ENCODE peak calls at places on chromosomes 1 and 21, in seven cellular contexts. R is heart left ventricle; P is heart right ventricle; Y is breast epithelium; I is right lobe of liver; E is CD8-positive, alpha-beta T cell; G is AG04450. D is an unnamed sample.

GRCh38 chr1:200042437-200043329 is 15.2 kb downstream of the NR5A2 start:
- DNase-seq in Y (no peak), I (peak; percentile 88), R (no peak), E (no peak), G (no peak), P (no peak), D (no peak)

GRCh38 chr1:94156226-94156625 is 35.3 kb upstream of the ABCA4 start:
- DNase-seq in I (no peak), G (no peak), R (no peak), E (no peak), Y (no peak), P (no peak), D (no peak)

GRCh38 chr1:111596499-111596898 is 23.1 kb upstream of the RAP1A start:
- DNase-seq in G (no peak), P (no peak), Y (no peak), R (no peak), E (peak; percentile 78), I (no peak), D (peak; percentile 50)

GRCh38 chr1:165928075-165928731 is 100.8 kb downstream of the UCK2 start:
- DNase-seq in E (no peak), R (no peak), I (no peak), P (peak; percentile 23), G (peak; percentile 10), Y (no peak), D (peak; percentile 11)

GRCh38 chr1:51331206-51332100 is 1.1 kb upstream of the TTC39A start:
- DNase-seq in R (no peak), P (peak; percentile 30), G (no peak), I (no peak), Y (peak; percentile 65), E (no peak), D (no peak)

GRCh38 chr1:231557898-231558710 is 29.6 kb downstream of the TSNAX start:
- DNase-seq in G (no peak), P (peak; percentile 27), Y (no peak), R (no peak), E (no peak), I (no peak), D (no peak)

GRCh38 chr1:243786546-243786945 is 63.5 kb downstream of the AKT3 start:
- DNase-seq in R (no peak), G (no peak), P (no peak), I (no peak), E (no peak), Y (no peak), D (no peak)

GRCh38 chr1:9691726-9692125 is 40.2 kb downstream of the PIK3CD start:
- DNase-seq in G (no peak), Y (no peak), E (no peak), R (no peak), I (no peak), P (no peak), D (no peak)

GRCh38 chr21:34074283-34075098 is 1.1 kb downstream of the MRPS6 start:
- DNase-seq in P (no peak), Y (no peak), E (no peak), I (no peak), R (no peak), G (no peak), D (no peak)

GRCh38 chr21:14243877-14244276 is 27.9 kb downstream of the RBM11 start:
- DNase-seq in E (no peak), Y (no peak), P (no peak), R (no peak), G (no peak), I (no peak), D (no peak)

GRCh38 chr1:30885580-30886513 is 22.7 kb downstream of the SDC3 start:
- DNase-seq in R (no peak), P (no peak), I (no peak), G (no peak), E (no peak), Y (no peak), D (no peak)

GRCh38 chr21:43703068-43703880 is 15.7 kb upstream of the PDXK start:
- DNase-seq in E (no peak), G (no peak), R (peak; percentile 58), I (peak; percentile 2), P (peak; percentile 53), Y (no peak), D (no peak)

GRCh38 chr1:2854151-2854550 is 52.7 kb upstream of the TTC34 start:
- DNase-seq in G (no peak), Y (no peak), E (no peak), P (no peak), R (no peak), I (peak; percentile 27), D (no peak)
- H3K9me3 ChIP-seq in G (peaks cover 78% of the 10 kb centered on the region), Y (no peaks in the 10 kb centered on the region), E (no peaks in the 10 kb centered on the region), P (no peaks in the 10 kb centered on the region), R (no peaks in the 10 kb centered on the region), I (no peaks in the 10 kb centered on the region), D (no peaks in the 10 kb centered on the region)

GRCh38 chr21:26801524-26801923 is 43.7 kb downstream of the ADAMTS1 start:
- DNase-seq in E (no peak), G (peak; percentile 84), Y (no peak), P (no peak), R (no peak), I (no peak), D (no peak)
- H3K27ac ChIP-seq in E (no peak overlapping the region), G (peak overlapping the region; percentile 91), Y (peak overlapping the region; percentile 80), P (peak overlapping the region; percentile 69), R (peak overlapping the region; percentile 74), I (peak overlapping the region; percentile 29), D (no peak overlapping the region)

DNA sequence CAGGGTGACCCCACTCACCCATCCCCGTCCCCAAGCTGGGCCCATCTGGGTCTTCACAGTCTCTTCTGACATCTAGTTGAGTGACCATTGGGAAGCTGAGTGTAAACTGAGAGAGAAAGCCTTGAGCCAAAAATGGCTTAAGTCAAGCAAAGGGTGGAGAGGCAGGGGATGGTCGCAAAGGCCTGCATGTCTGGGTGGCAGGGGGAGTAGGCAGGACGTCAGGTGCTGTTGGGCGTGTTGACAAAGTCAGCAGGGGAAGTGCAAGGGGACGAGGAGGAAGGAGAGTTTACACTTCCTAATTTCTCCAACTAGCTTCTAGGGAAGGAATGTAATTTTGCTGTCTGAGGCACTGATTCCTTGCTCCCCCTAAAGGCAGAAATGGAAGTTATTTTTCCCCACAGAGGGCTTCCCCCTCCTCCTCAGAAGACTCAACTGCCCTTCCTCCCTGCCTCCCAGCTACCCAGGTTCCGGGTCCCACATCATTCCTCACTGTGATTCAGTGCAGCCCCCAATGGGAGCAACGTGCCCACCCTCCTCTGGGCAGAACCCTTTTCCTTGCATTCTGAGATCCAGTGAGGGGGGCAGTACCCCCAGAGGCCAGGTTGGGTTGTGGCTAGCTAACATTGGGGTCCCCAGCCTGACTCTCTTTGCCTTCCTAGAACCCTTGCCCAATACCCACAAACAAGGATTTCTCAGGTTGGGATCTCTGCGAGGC is 1.2 kb upstream of the ADORA1 start:
- DNase-seq in Y (peak; percentile 22), E (peak; percentile 41), I (no peak), R (no peak), G (no peak), P (no peak), D (no peak)
- TF ChIP-seq CTCF in Y (no peak), E (no peak), I (peak; percentile 32), R (peak; percentile 56), G (peak; percentile 61), P (peak; percentile 38), D (no peak)

DNA sequence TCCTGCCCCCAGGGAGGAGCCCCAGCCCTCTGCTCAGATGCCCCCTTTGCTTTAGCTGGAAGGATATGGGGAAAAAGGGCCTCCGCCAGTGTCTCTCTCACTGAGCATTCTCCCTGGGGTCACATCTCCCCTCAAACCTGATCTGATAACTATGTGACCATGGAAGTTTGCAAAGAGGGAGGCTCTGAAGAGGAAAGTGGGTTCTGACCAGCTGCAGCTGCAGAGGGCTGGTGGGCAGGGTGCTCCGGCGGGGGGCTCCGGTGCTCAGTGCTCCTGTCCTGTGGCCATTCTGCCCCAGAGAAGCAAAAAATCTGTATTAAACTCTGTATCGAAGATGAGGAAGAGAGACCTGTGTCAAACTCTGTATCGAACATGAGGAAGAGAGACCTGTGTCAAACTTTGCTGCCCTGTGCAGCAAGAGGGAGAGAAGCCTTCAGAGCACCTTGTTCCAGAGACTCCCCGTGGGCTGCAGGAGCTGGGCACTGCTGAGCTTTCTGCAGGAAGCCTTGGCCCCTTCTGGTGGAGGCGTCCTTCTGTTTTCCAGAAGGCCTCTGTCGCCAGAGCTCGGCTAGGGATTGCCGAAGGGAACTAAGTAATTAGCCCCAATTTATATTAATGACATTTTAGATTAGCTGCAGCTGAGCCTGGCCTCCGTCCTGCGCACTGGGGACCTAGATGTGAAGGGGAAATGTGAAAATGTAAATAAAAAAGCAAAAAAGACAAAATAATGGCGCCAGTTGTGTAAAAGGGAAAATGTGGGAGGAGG is 186.2 kb upstream of the C1orf174 start:
- DNase-seq in E (no peak), R (no peak), G (no peak), Y (peak; percentile 35), P (no peak), I (no peak), D (no peak)
- H3K9me3 ChIP-seq in E (no peaks in the 10 kb centered on the region), R (no peaks in the 10 kb centered on the region), G (peaks cover 82% of the 10 kb centered on the region), Y (peaks cover 10% of the 10 kb centered on the region), P (no peaks in the 10 kb centered on the region), I (no peaks in the 10 kb centered on the region), D (no peaks in the 10 kb centered on the region)

GRCh38 chr1:157618190-157618589 is 20.3 kb upstream of the FCRL4 start:
- DNase-seq in Y (no peak), P (no peak), E (no peak), G (no peak), I (no peak), R (no peak), D (no peak)
- H3K27ac ChIP-seq in Y (no peak overlapping the region), P (no peak overlapping the region), E (no peak overlapping the region), G (no peak overlapping the region), I (no peak overlapping the region), R (no peak overlapping the region), D (no peak overlapping the region)

GRCh38 chr1:190453550-190453949 is 24.1 kb downstream of the BRINP3 start:
- DNase-seq in P (no peak), Y (no peak), E (no peak), G (no peak), I (no peak), R (no peak), D (no peak)
- TF ChIP-seq CTCF in P (no peak), Y (no peak), E (no peak), G (peak; percentile 30), I (no peak), R (no peak), D (no peak)

DNA sequence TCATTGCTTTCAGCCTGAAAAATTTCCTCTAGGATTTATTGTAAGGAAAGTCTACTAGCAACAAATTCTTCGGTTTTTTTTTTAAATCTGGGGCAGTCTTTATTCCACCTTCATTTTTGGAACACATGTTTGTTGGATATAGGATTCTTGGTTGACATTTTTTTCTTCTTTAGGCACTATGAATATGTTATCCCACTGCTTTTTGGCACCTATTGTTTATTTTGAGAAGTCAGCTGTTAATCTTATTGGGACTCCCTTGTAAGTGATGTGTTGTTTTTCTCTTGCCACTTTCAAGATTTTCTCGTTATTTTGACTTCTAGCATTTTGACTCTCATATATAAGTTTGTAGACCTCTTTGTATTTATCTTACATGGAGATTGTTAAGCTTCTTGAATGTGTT is 99.3 kb downstream of the NPHS2 start:
- DNase-seq in E (no peak), R (no peak), G (no peak), Y (no peak), I (no peak), P (no peak), D (no peak)
- H3K9me3 ChIP-seq in E (peaks cover 6% of the 10 kb centered on the region), R (peaks cover 3% of the 10 kb centered on the region), G (peaks cover 8% of the 10 kb centered on the region), Y (peaks cover 36% of the 10 kb centered on the region), I (peaks cover 14% of the 10 kb centered on the region), P (peaks cover 30% of the 10 kb centered on the region), D (peaks cover 30% of the 10 kb centered on the region)

D was measured in CD4-positive, alpha-beta T cell.